ENCODE peak calls at places on chromosomes 1 and 21, in four cellular contexts. F, G, Y and D are unnamed samples. For H3K27me3, the result is how much of the 10 kb centered on the place peaks cover.

GRCh38 chr1:56910441-56910985 is 55.3 kb downstream of the C8B start:
- DNase-seq in F (no peak), G (no peak), Y (no peak), D (no peak)

GRCh38 chr1:229411434-229412055 is 22.3 kb downstream of the ACTA1 start:
- DNase-seq in F (no peak), G (no peak), Y (no peak), D (no peak)

GRCh38 chr1:29230553-29231378 is at the start of gene MECR:
- DNase-seq in F (peak), G (peak), Y (peak), D (peak)

GRCh38 chr1:13619909-13620308 is 36.3 kb downstream of the PDPN start:
- DNase-seq in F (no peak), G (no peak), Y (no peak), D (peak)

GRCh38 chr1:207251066-207251465 is 70.4 kb upstream of the CD55 start:
- DNase-seq in F (no peak), G (no peak), Y (no peak), D (no peak)

GRCh38 chr1:242211254-242212022 is 212.5 kb upstream of the MAP1LC3C start:
- DNase-seq in F (no peak), G (no peak), Y (no peak), D (no peak)

GRCh38 chr21:31117046-31117916 is 79.0 kb upstream of the KRTAP19-8 start:
- DNase-seq in F (no peak), G (no peak), Y (no peak), D (no peak)

GRCh38 chr1:179926494-179927205 is 28.0 kb upstream of the CEP350 start:
- DNase-seq in F (no peak), G (no peak), Y (no peak), D (no peak)

GRCh38 chr1:221543529-221544120 is 198.3 kb downstream of the DUSP10 start:
- DNase-seq in F (peak), G (no peak), Y (no peak), D (no peak)

GRCh38 chr1:32647308-32648134 is 2.8 kb downstream of the ZBTB8OS start:
- DNase-seq in F (no peak), G (no peak), Y (no peak), D (no peak)

GRCh38 chr1:71046891-71047634 is 553 bp downstream of the PTGER3 start:
- DNase-seq in F (peak), G (no peak), Y (peak), D (peak)

GRCh38 chr1:31505884-31506497 is 70.3 kb upstream of the TINAGL1 start:
- DNase-seq in F (no peak), G (no peak), Y (no peak), D (no peak)

GRCh38 chr1:229253170-229253974 is 17.5 kb upstream of the RAB4A start:
- DNase-seq in F (peak), G (no peak), Y (no peak), D (no peak)

GRCh38 chr1:178560871-178561376 is 48.0 kb downstream of the TEX35 start:
- DNase-seq in F (no peak), G (no peak), Y (no peak), D (no peak)

GRCh38 chr1:228209657-228210056 is 1.8 kb downstream of the OBSCN start:
- DNase-seq in F (no peak), G (no peak), Y (no peak), D (no peak)

GRCh38 chr21:33490991-33491372 is 534 bp downstream of the DNAJC28 start:
- DNase-seq in F (no peak), G (no peak), Y (no peak), D (no peak)

GRCh38 chr1:18109756-18110597 is 2.4 kb downstream of the IGSF21 start:
- DNase-seq in F (peak), G (no peak), Y (peak), D (peak)

GRCh38 chr1:7501259-7501560 is 269.9 kb upstream of the VAMP3 start:
- DNase-seq in F (peak), G (no peak), Y (no peak), D (no peak)

GRCh38 chr1:63628607-63629006 is 35.4 kb downstream of the PGM1 start:
- DNase-seq in F (no peak), G (no peak), Y (no peak), D (no peak)

GRCh38 chr21:35924714-35925301 is 135.5 kb downstream of the SETD4 start:
- DNase-seq in F (no peak), G (no peak), Y (peak), D (no peak)

GRCh38 chr1:182765416-182765815 is 24.2 kb upstream of the NPL start:
- DNase-seq in F (peak), G (no peak), Y (no peak), D (no peak)

GRCh38 chr1:222284466-222284865 is 263.4 kb downstream of the HHIPL2 start:
- DNase-seq in F (no peak), G (no peak), Y (no peak), D (no peak)

GRCh38 chr1:117555806-117556205 is 50.0 kb upstream of the TENT5C start:
- DNase-seq in F (no peak), G (no peak), Y (no peak), D (no peak)

GRCh38 chr21:40616377-40616704 is 230.6 kb downstream of the DSCAM start:
- DNase-seq in F (no peak), G (no peak), Y (no peak), D (no peak)

GRCh38 chr1:62337785-62338631 is 18.8 kb upstream of the KANK4 start:
- DNase-seq in F (no peak), G (no peak), Y (no peak), D (no peak)

GRCh38 chr1:36458910-36459309 is 5.3 kb downstream of the MRPS15 start:
- DNase-seq in F (no peak), G (no peak), Y (no peak), D (no peak)

GRCh38 chr1:91349524-91349923 is 55.1 kb downstream of the HFM1 start:
- DNase-seq in F (no peak), G (no peak), Y (no peak), D (no peak)

GRCh38 chr1:206098242-206098919 is 18.8 kb downstream of the AVPR1B start:
- DNase-seq in F (no peak), G (no peak), Y (no peak), D (no peak)
- H3K27me3 ChIP-seq in F (under half), G (under half), Y (under half), D (under half)

DNA sequence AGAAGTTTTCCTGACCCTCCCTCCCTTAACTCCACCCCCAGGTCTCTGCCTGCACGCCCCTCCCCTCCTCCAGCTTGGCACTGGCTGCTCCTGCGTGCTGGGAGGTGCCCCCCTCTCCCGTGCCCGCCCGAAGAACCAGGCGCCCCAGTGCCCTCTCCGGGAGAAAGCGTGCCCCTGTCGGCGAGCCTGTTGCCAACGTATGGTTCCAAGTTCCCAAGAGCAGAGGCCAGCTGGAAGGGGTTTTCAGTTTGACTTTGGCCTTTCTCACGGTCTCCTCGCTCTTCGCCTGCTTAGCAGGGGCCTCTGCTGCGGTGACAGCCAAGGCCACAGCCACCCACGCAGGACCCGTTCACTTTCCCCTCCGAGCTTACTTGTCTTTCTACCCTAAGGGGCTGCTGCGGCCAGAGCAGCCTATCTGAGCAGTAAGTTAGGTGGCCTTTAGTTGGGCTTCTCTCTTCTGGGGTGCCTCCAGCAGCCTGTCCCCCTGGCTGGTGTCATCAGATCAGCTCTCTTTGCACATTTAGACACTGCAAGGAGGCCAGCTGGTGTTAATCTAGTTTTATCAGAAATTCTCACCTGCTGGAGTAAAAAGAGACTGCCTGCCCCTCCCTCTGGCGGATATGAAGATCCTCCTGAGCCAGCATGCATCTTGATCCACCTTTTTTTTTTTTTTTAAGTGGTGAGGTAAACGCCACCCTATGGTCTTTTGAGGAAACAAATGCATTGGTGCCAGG is 1.5 kb downstream of the STUM start:
- DNase-seq in F (peak), G (no peak), Y (peak), D (peak)
- H3K27me3 ChIP-seq in F (under half), G (under half), Y (under half), D (under half)

DNA sequence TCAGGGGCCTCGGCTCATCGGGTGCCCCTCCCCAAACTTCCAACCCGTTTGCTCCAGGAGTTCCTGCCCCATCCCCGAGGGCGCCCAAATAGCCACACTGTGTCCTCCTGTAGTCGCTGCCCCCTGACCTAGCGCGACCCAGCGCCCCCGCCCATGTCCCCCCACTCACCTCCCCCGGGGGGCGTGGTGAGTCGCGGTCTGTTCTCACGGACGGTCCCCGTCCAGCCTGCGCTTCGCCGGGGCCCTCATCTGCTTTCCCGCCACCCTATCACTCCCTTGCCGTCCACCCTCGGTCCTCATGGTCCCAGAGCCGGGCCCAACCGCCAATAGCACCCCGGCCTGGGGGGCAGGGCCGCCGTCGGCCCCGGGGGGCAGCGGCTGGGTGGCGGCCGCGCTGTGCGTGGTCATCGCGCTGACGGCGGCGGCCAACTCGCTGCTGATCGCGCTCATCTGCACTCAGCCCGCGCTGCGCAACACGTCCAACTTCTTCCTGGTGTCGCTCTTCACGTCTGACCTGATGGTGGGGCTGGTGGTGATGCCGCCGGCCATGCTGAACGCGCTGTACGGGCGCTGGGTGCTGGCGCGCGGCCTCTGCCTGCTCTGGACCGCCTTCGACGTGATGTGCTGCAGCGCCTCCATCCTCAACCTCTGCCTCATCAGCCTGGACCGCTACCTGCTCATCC is 922 bp downstream of the HTR6 start:
- DNase-seq in F (peak), G (no peak), Y (no peak), D (no peak)
- H3K27me3 ChIP-seq in F (under half), G (under half), Y (half or more), D (under half)

DNA sequence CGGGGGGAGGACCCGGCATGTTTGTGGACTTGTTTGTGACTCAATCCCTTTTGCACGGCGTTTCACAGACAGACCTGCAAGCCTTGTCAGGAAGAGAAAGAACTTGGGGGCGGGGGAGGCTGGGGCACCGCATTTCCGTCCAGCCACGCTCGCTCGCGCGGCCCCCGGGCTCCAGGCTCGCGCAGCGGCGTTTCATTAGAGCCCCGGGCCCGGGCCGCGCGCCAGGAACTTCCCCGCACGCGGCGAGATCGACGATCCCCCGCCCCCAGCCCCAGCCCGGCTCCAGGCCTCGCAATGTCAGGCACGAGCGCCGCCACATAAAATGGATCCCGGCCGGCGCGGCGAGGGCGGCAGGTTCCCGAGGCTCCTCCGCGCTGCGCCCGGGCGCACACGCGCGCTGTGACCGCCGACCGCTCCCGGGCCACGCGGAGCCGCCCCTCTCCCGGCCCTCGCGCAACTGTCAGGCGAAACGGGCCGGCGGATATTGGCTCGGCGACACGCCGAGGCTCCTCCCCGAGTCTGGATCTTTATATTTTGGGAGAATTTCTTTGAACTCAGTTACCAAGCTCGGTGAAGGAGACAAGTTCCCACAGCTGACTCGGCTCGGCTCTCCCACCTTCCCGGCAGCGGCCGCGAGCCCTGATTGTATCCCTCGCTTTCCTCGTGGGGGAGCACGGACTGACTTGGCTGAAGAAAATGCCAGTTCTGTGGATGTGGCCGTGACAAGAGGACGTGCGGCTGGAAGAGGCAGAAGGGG is at the start of gene KIF26B:
- DNase-seq in F (peak), G (no peak), Y (no peak), D (no peak)
- H3K27me3 ChIP-seq in F (under half), G (under half), Y (half or more), D (under half)

GRCh38 chr1:23370270-23370743 is 671 bp upstream of the ZNF436 start:
- DNase-seq in F (no peak), G (no peak), Y (no peak), D (no peak)
- H3K27me3 ChIP-seq in F (under half), G (under half), Y (under half), D (under half)

GRCh38 chr1:26053718-26054572 is 8.0 kb upstream of the SLC30A2 start:
- DNase-seq in F (no peak), G (no peak), Y (no peak), D (no peak)
- H3K27me3 ChIP-seq in F (half or more), G (under half), Y (under half), D (under half)

DNA sequence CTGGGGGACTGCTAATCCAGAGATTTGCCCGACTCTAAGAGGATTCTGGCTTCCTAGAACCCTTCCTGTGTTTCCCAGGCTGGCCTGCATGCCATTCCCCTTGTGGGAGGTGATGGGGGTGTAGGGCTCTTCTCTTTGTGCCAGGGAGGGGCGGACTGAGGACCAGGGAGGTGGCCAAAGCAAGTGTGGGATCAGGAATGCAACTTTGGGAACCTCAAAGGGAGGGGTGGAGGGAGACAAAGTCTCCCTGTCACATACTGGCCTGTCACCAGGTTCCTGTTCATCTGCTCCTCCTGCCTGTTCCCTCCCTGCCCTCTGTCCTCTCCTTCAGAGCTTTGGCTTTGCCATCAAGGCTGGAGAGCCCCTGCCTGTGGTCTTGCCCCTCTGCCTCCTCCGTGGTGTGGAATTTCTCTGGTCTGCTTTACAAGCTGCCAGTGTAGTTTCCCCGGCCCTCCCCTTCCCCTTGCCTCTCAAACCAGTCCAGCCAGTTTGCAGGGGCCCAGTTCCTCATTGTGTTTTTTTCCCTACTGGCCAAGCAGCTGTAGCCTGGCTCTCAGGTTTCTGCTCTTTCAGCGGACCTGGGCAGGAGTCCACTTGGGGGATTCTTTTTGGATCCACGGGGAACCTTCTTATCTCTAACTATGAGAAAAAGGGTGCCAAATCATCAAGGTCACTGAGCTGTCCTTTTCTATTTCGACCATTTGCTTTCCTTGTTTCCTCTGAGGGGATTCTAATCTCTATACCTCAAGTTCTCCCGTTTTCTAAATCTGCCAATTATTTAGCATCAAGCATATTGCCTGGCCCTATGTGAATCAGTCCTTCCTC is 1.8 kb downstream of the CGN start:
- DNase-seq in F (no peak), G (no peak), Y (no peak), D (no peak)
- H3K27me3 ChIP-seq in F (under half), G (under half), Y (under half), D (under half)